ENCODE peak calls at places on chromosomes 3 and 15, in five cellular contexts. R is activated CD4-positive, alpha-beta T cell treated with anti-CD3 and anti-CD28 coated beads for 1 hour; O is amygdala; H is astrocyte of the hippocampus; V is T-helper 2 cell. Q is an unnamed sample.

GRCh38 chr15:66153549-66154415 is 99.8 kb downstream of the MEGF11 start:
- DNase-seq in R (no peak), O (no peak), H (no peak), V (no peak), Q (no peak)

GRCh38 chr3:48695113-48695753 is 9.5 kb upstream of the NCKIPSD start:
- DNase-seq in R (no peak), O (no peak), H (peak), V (no peak), Q (no peak)

GRCh38 chr15:96268421-96269204 is 61.9 kb upstream of the NR2F2 start:
- DNase-seq in R (no peak), O (no peak), H (peak), V (no peak), Q (no peak)

GRCh38 chr3:145145461-145145860 is 1015.5 kb downstream of the PLOD2 start:
- DNase-seq in R (no peak), O (no peak), H (no peak), V (no peak), Q (no peak)

GRCh38 chr3:130850044-130850797 is 43.7 kb upstream of the ATP2C1 start:
- DNase-seq in R (peak), O (no peak), H (peak), V (peak), Q (no peak)

GRCh38 chr3:147411235-147411607 is 2.1 kb downstream of the ZIC1 start:
- DNase-seq in R (no peak), O (no peak), H (peak), V (no peak), Q (no peak)

GRCh38 chr3:50573566-50574279 is 4.4 kb downstream of the HEMK1 start:
- DNase-seq in R (peak), O (no peak), H (no peak), V (peak), Q (no peak)

GRCh38 chr15:90286678-90287077 is 21.2 kb downstream of the NGRN start:
- DNase-seq in R (no peak), O (no peak), H (peak), V (no peak), Q (peak)

GRCh38 chr15:77617507-77618285 is 15.0 kb downstream of the LINGO1 start:
- DNase-seq in R (no peak), O (no peak), H (no peak), V (no peak), Q (no peak)

GRCh38 chr3:79497447-79498111 is 270.2 kb downstream of the ROBO1 start:
- DNase-seq in R (no peak), O (no peak), H (peak), V (no peak), Q (no peak)

GRCh38 chr15:96428742-96429141 is 98.2 kb downstream of the NR2F2 start:
- DNase-seq in R (no peak), O (no peak), H (peak), V (no peak), Q (no peak)

Q was measured in effector CD4-positive, alpha-beta T cell.